ENCODE peak calls at places on chromosomes 7 and 10, in six cellular contexts. H is skeletal muscle cell; I is heart left ventricle; F is stimulated activated CD8-positive, alpha-beta memory T cell treated with anti-CD3 and anti-CD28 coated beads, Interleukin-15, amount 100 ng/mL, for 24 hours; D is fibroblast of mammary gland; T is foreskin fibroblast. O is an unnamed sample.
A peak's percentile ranks its signal among the peaks of the same experiment; 100 is the strongest.

GRCh38 chr7:87599336-87599735 is 1.3 kb downstream of the ABCB1 start:
- DNase-seq in H (no peak), I (no peak), F (peak; percentile 5), D (no peak), T (peak; percentile 1), O (no peak)

GRCh38 chr7:151686016-151686766 is 166.5 kb upstream of the RHEB start:
- DNase-seq in H (no peak), I (no peak), F (no peak), D (no peak), T (peak; percentile 32), O (no peak)

GRCh38 chr7:111429781-111430180 is 132.5 kb downstream of the IMMP2L start:
- DNase-seq in H (no peak), I (no peak), F (no peak), D (peak; percentile 20), T (peak; percentile 44), O (no peak)

GRCh38 chr7:35035511-35035921 is 1.8 kb downstream of the DPY19L1 start:
- DNase-seq in H (no peak), I (no peak), F (no peak), D (peak; percentile 31), T (peak; percentile 46), O (peak; percentile 69)

GRCh38 chr7:119522263-119522662 is 750.7 kb upstream of the KCND2 start:
- DNase-seq in H (no peak), I (no peak), F (no peak), D (no peak), T (no peak), O (no peak)

GRCh38 chr10:131031346-131031745 is 280.2 kb downstream of the TCERG1L start:
- DNase-seq in H (no peak), I (no peak), F (no peak), D (no peak), T (no peak), O (no peak)

GRCh38 chr7:159078911-159079270 is 65.8 kb downstream of the VIPR2 start:
- DNase-seq in H (no peak), I (no peak), F (no peak), D (no peak), T (no peak), O (peak; percentile 9)

GRCh38 chr10:69360485-69361302 is 56.0 kb downstream of the TACR2 start:
- DNase-seq in H (peak; percentile 73), I (peak; percentile 61), F (no peak), D (peak; percentile 94), T (peak; percentile 90), O (no peak)

GRCh38 chr7:66043681-66044497 is 31.7 kb upstream of the ASL start:
- DNase-seq in H (no peak), I (peak; percentile 29), F (peak; percentile 3), D (peak; percentile 28), T (peak; percentile 54), O (peak; percentile 78)

GRCh38 chr7:133863362-133864061 is 263.6 kb upstream of the LRGUK start:
- DNase-seq in H (no peak), I (no peak), F (no peak), D (no peak), T (no peak), O (no peak)

GRCh38 chr10:114345701-114346100 is 58.6 kb downstream of the AFAP1L2 start:
- DNase-seq in H (no peak), I (no peak), F (no peak), D (no peak), T (no peak), O (no peak)

GRCh38 chr10:108052981-108053380 is 888.5 kb upstream of the SORCS1 start:
- DNase-seq in H (no peak), I (no peak), F (no peak), D (peak; percentile 66), T (peak; percentile 28), O (no peak)

GRCh38 chr10:28533571-28534304 is 820 bp downstream of the WAC start:
- DNase-seq in H (peak; percentile 4), I (peak; percentile 79), F (peak; percentile 41), D (peak; percentile 34), T (peak; percentile 66), O (peak; percentile 71)

GRCh38 chr7:135743907-135744789 is 4.5 kb downstream of the FAM180A start:
- DNase-seq in H (peak; percentile 61), I (peak; percentile 35), F (no peak), D (peak; percentile 85), T (peak; percentile 70), O (no peak)

GRCh38 chr7:144057954-144058353 is 9.2 kb downstream of the OR2A5 start:
- DNase-seq in H (no peak), I (no peak), F (no peak), D (peak; percentile 15), T (peak; percentile 1), O (peak; percentile 62)

GRCh38 chr10:94725871-94726270 is 36.6 kb upstream of the CYP2C19 start:
- DNase-seq in H (no peak), I (no peak), F (no peak), D (peak; percentile 1), T (peak; percentile 1), O (no peak)

GRCh38 chr7:44235582-44236332 is 35.0 kb downstream of the YKT6 start:
- DNase-seq in H (no peak), I (no peak), F (no peak), D (no peak), T (no peak), O (no peak)

GRCh38 chr7:106050002-106050742 is 61.9 kb downstream of the SYPL1 start:
- DNase-seq in H (peak; percentile 54), I (no peak), F (no peak), D (peak; percentile 79), T (peak; percentile 80), O (peak; percentile 76)

GRCh38 chr10:52485486-52485885 is 171.4 kb downstream of the DKK1 start:
- DNase-seq in H (no peak), I (no peak), F (no peak), D (no peak), T (peak; percentile 61), O (no peak)

GRCh38 chr10:50577681-50578350 is 45.9 kb downstream of the SGMS1 start:
- DNase-seq in H (no peak), I (peak; percentile 30), F (no peak), D (peak; percentile 38), T (peak; percentile 53), O (peak; percentile 89)